ENCODE peak calls at places on chromosomes 4 and X, in eight cellular contexts. I, J, B, D, T, K, F and Z are unnamed samples.
A peak's percentile ranks its signal among the peaks of the same experiment; 100 is the strongest.

GRCh38 chrX:135257469-135257868 is 5.6 kb downstream of the ETDA start:
- DNase-seq in F (no peak), B (no peak), T (no peak), I (no peak), J (no peak), K (no peak), D (no peak), Z (no peak)

GRCh38 chr4:129342820-129343219 is 246.9 kb downstream of the C4orf33 start:
- DNase-seq in J (no peak), D (no peak), F (no peak), K (no peak), T (no peak), B (no peak), I (no peak), Z (no peak)

GRCh38 chr4:123476089-123476488 is 79.5 kb downstream of the SPRY1 start:
- DNase-seq in T (no peak), I (no peak), K (no peak), B (no peak), D (no peak), J (no peak), F (no peak), Z (no peak)

GRCh38 chr4:181147421-181147951 is 1095.7 kb upstream of the TENM3 start:
- DNase-seq in T (no peak), F (no peak), D (no peak), J (no peak), B (no peak), I (no peak), K (no peak), Z (no peak)

GRCh38 chrX:74286950-74287349 is 17.0 kb upstream of the ZCCHC13 start:
- DNase-seq in I (no peak), K (no peak), F (no peak), T (no peak), B (no peak), D (no peak), J (no peak), Z (no peak)

GRCh38 chr4:159768011-159768410 is 665.1 kb downstream of the RAPGEF2 start:
- DNase-seq in J (no peak), K (no peak), D (no peak), I (no peak), F (no peak), B (no peak), T (no peak), Z (no peak)

GRCh38 chr4:102318526-102318925 is 26.8 kb downstream of the SLC39A8 start:
- DNase-seq in K (no peak), D (peak; percentile 70), T (no peak), J (no peak), I (no peak), F (no peak), B (no peak), Z (no peak)

GRCh38 chrX:71543316-71543715 is 10.4 kb downstream of the OGT start:
- DNase-seq in B (no peak), K (no peak), D (no peak), T (no peak), F (no peak), I (no peak), J (no peak), Z (no peak)

GRCh38 chrX:21382715-21383114 is 8.5 kb downstream of the CNKSR2 start:
- DNase-seq in D (no peak), J (no peak), T (no peak), B (no peak), I (no peak), K (no peak), F (no peak), Z (no peak)

GRCh38 chr4:37981425-37981824 is 21.2 kb downstream of the PTTG2 start:
- DNase-seq in I (no peak), J (no peak), D (no peak), F (no peak), T (no peak), K (no peak), B (no peak), Z (no peak)

GRCh38 chr4:21768349-21769310 is 179.9 kb downstream of the KCNIP4 start:
- DNase-seq in F (no peak), D (no peak), B (peak; percentile 24), T (no peak), K (peak; percentile 28), I (no peak), J (no peak), Z (peak; percentile 5)

GRCh38 chr4:110211007-110211769 is 12.8 kb upstream of the ELOVL6 start:
- DNase-seq in K (no peak), B (no peak), J (no peak), I (no peak), T (peak; percentile 51), D (no peak), F (no peak), Z (peak; percentile 51)

GRCh38 chrX:152640039-152640818 is 2.5 kb downstream of the GABRQ start:
- DNase-seq in K (no peak), D (no peak), F (no peak), B (no peak), I (no peak), T (no peak), J (no peak), Z (no peak)
- H3K27me3 ChIP-seq in K (no peaks in the 10 kb centered on the region), D (no peaks in the 10 kb centered on the region), F (peaks cover 46% of the 10 kb centered on the region), B (no peaks in the 10 kb centered on the region), I (peaks cover 15% of the 10 kb centered on the region), T (no peaks in the 10 kb centered on the region), J (peaks cover 17% of the 10 kb centered on the region), Z (no peaks in the 10 kb centered on the region)

DNA sequence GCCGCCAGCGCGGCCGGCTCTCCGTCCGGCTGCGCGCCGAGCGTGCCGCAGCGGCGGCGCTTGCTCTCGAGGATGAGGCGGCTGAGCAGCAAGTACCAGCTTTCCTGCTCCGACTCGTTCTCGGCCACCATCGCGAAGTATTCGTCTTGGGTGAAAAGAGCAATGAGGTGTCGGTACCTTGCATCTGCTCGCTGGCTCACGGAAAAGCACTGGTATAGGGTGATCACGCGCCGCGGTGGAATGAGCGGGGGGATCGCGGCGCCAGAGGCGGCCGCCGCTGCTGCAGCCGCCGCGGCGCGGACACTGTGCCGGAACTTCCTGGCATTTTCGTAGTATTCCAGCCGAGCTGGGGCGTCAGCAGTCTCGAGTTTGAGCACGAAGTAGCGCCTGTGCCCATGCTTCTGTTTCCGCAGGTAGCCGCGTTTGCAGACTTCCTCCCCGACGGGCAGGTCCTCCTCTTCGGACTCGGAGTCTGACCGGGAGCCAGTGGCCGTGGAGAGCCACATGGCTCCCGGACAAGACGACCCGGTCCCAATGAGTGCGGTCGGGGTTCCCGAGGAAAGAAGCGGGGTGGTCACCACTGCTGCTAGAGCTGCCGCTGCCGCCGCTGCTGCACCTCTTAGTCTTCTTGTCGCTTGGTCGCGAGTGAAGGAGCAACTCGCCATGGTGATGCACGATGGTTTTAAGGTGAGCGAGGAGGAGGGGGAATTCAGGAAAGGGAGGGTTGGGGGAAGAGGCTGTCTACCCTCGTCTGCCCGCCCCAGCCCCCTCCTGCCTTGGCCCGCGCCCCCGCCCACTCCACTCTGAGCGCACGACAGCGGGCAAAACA is 469 bp downstream of the IRS4 start:
- DNase-seq in D (no peak), B (no peak), F (no peak), J (no peak), K (no peak), T (no peak), I (no peak), Z (no peak)
- H3K27me3 ChIP-seq in D (no peaks in the 10 kb centered on the region), B (no peaks in the 10 kb centered on the region), F (peaks cover 98% of the 10 kb centered on the region), J (peaks cover 81% of the 10 kb centered on the region), K (peaks cover 35% of the 10 kb centered on the region), T (no peaks in the 10 kb centered on the region), I (peaks cover 18% of the 10 kb centered on the region), Z (no peaks in the 10 kb centered on the region)

DNA sequence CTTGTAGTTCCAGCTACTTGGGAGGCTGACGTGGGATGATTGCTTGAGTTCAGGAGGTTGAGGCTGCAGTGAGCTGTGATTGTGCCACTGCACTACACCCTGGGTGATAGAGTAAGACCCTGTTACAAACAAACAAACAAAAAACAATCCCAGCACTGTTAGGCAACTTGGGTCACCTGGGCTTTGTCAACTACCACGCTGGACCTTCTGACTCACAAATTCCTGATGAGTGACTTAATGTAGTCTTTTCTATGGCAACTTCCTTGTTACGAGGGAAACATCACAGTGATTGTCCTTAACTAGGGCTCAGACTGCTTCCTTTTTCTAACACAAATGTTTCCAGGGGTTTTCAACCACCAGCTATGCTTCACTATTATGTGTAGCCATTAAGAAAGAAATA is 128.8 kb upstream of the GPC4 start:
- DNase-seq in I (no peak), K (no peak), B (no peak), D (no peak), T (no peak), J (no peak), F (no peak), Z (no peak)
- H3K27me3 ChIP-seq in I (no peaks in the 10 kb centered on the region), K (no peaks in the 10 kb centered on the region), B (no peaks in the 10 kb centered on the region), D (no peaks in the 10 kb centered on the region), T (no peaks in the 10 kb centered on the region), J (no peaks in the 10 kb centered on the region), F (no peaks in the 10 kb centered on the region), Z (no peaks in the 10 kb centered on the region)

GRCh38 chr4:169985881-169986280 is 40.3 kb downstream of the MFAP3L start:
- DNase-seq in B (no peak), D (no peak), J (no peak), F (no peak), T (no peak), K (no peak), I (no peak), Z (no peak)
- H3K27me3 ChIP-seq in B (no peaks in the 10 kb centered on the region), D (no peaks in the 10 kb centered on the region), J (no peaks in the 10 kb centered on the region), F (peaks cover 23% of the 10 kb centered on the region), T (no peaks in the 10 kb centered on the region), K (no peaks in the 10 kb centered on the region), I (no peaks in the 10 kb centered on the region), Z (no peaks in the 10 kb centered on the region)

GRCh38 chrX:124619710-124620109 is 273.3 kb downstream of the SH2D1A start:
- DNase-seq in D (no peak), K (no peak), F (no peak), T (no peak), J (no peak), B (no peak), I (no peak), Z (no peak)
- H3K27me3 ChIP-seq in D (no peaks in the 10 kb centered on the region), K (no peaks in the 10 kb centered on the region), F (no peaks in the 10 kb centered on the region), T (no peaks in the 10 kb centered on the region), J (no peaks in the 10 kb centered on the region), B (no peaks in the 10 kb centered on the region), I (no peaks in the 10 kb centered on the region), Z (no peaks in the 10 kb centered on the region)